ENCODE peak calls at places on chromosomes 4 and X, in eight cellular contexts. One of them, this sample, is unnamed.

GRCh38 chr4:101086801-101087586 is 260.3 kb downstream of the PPP3CA start:
- DNase-seq in PC-3: peak
- DNase-seq in HL-60: no peak
- DNase-seq in psoas muscle: no peak
- DNase-seq in HCT116: no peak
- DNase-seq in IMR-90: no peak
- DNase-seq in K562: no peak
- DNase-seq in CD8-positive, alpha-beta memory T cell: no peak
- DNase-seq in this sample: no peak

GRCh38 chr4:62531250-62531649 is 1331.1 kb downstream of the ADGRL3 start:
- DNase-seq in HL-60: no peak
- DNase-seq in HCT116: no peak
- DNase-seq in IMR-90: no peak
- DNase-seq in K562: no peak
- DNase-seq in PC-3: no peak
- DNase-seq in psoas muscle: no peak
- DNase-seq in CD8-positive, alpha-beta memory T cell: no peak
- DNase-seq in this sample: no peak

GRCh38 chrX:15202458-15203177 is 67.3 kb downstream of the ASB9 start:
- DNase-seq in CD8-positive, alpha-beta memory T cell: no peak
- DNase-seq in HL-60: no peak
- DNase-seq in psoas muscle: no peak
- DNase-seq in HCT116: no peak
- DNase-seq in IMR-90: no peak
- DNase-seq in PC-3: peak
- DNase-seq in K562: no peak
- DNase-seq in this sample: no peak

GRCh38 chr4:145565328-145565727 is 53.9 kb upstream of the MMAA start:
- DNase-seq in HL-60: no peak
- DNase-seq in IMR-90: no peak
- DNase-seq in psoas muscle: no peak
- DNase-seq in K562: no peak
- DNase-seq in HCT116: no peak
- DNase-seq in CD8-positive, alpha-beta memory T cell: no peak
- DNase-seq in PC-3: no peak
- DNase-seq in this sample: no peak

GRCh38 chr4:26346203-26346620 is 25.4 kb downstream of the RBPJ start:
- DNase-seq in PC-3: no peak
- DNase-seq in IMR-90: no peak
- DNase-seq in psoas muscle: no peak
- DNase-seq in CD8-positive, alpha-beta memory T cell: no peak
- DNase-seq in HCT116: no peak
- DNase-seq in K562: peak
- DNase-seq in HL-60: no peak
- DNase-seq in this sample: peak

GRCh38 chrX:78455901-78456300 is 128.5 kb upstream of the CYSLTR1 start:
- DNase-seq in IMR-90: no peak
- DNase-seq in HL-60: no peak
- DNase-seq in HCT116: no peak
- DNase-seq in psoas muscle: no peak
- DNase-seq in PC-3: peak
- DNase-seq in K562: no peak
- DNase-seq in CD8-positive, alpha-beta memory T cell: no peak
- DNase-seq in this sample: no peak

GRCh38 chrX:14712096-14712495 is 160.8 kb downstream of the FANCB start:
- DNase-seq in IMR-90: no peak
- DNase-seq in CD8-positive, alpha-beta memory T cell: no peak
- DNase-seq in psoas muscle: no peak
- DNase-seq in HCT116: no peak
- DNase-seq in HL-60: no peak
- DNase-seq in K562: no peak
- DNase-seq in PC-3: peak
- DNase-seq in this sample: no peak

GRCh38 chr4:156255608-156256007 is 301.9 kb upstream of the CTSO start:
- DNase-seq in K562: no peak
- DNase-seq in psoas muscle: no peak
- DNase-seq in IMR-90: no peak
- DNase-seq in HL-60: no peak
- DNase-seq in HCT116: no peak
- DNase-seq in PC-3: no peak
- DNase-seq in CD8-positive, alpha-beta memory T cell: no peak
- DNase-seq in this sample: no peak

GRCh38 chrX:63959975-63960374 is 175.0 kb upstream of the ARHGEF9 start:
- DNase-seq in CD8-positive, alpha-beta memory T cell: no peak
- DNase-seq in psoas muscle: no peak
- DNase-seq in HL-60: no peak
- DNase-seq in PC-3: no peak
- DNase-seq in K562: no peak
- DNase-seq in IMR-90: no peak
- DNase-seq in HCT116: no peak
- DNase-seq in this sample: no peak

GRCh38 chr4:21948347-21949072 is at the start of gene KCNIP4:
- DNase-seq in psoas muscle: no peak
- DNase-seq in HCT116: no peak
- DNase-seq in HL-60: no peak
- DNase-seq in K562: no peak
- DNase-seq in IMR-90: no peak
- DNase-seq in PC-3: no peak
- DNase-seq in CD8-positive, alpha-beta memory T cell: no peak
- DNase-seq in this sample: no peak

GRCh38 chr4:151991884-151992166 is 231.0 kb upstream of the GATB start:
- DNase-seq in HCT116: no peak
- DNase-seq in K562: no peak
- DNase-seq in CD8-positive, alpha-beta memory T cell: no peak
- DNase-seq in PC-3: no peak
- DNase-seq in psoas muscle: no peak
- DNase-seq in HL-60: no peak
- DNase-seq in IMR-90: no peak
- DNase-seq in this sample: no peak
- H3K27ac ChIP-seq in HCT116: no peak
- H3K27ac ChIP-seq in K562: no peak
- H3K27ac ChIP-seq in CD8-positive, alpha-beta memory T cell: no peak
- H3K27ac ChIP-seq in PC-3: no peak
- H3K27ac ChIP-seq in psoas muscle: no peak
- H3K27ac ChIP-seq in HL-60: no peak
- H3K27ac ChIP-seq in IMR-90: no peak
- H3K27ac ChIP-seq in this sample: no peak

GRCh38 chrX:130343411-130343810 is 3.7 kb downstream of the SLC25A14 start:
- DNase-seq in IMR-90: peak
- DNase-seq in PC-3: no peak
- DNase-seq in K562: no peak
- DNase-seq in HL-60: no peak
- DNase-seq in psoas muscle: no peak
- DNase-seq in HCT116: no peak
- DNase-seq in CD8-positive, alpha-beta memory T cell: no peak
- DNase-seq in this sample: no peak

GRCh38 chrX:130336531-130336930 is 3.2 kb upstream of the SLC25A14 start:
- DNase-seq in IMR-90: no peak
- DNase-seq in K562: no peak
- DNase-seq in HCT116: no peak
- DNase-seq in HL-60: no peak
- DNase-seq in PC-3: no peak
- DNase-seq in CD8-positive, alpha-beta memory T cell: no peak
- DNase-seq in psoas muscle: no peak
- DNase-seq in this sample: no peak

GRCh38 chrX:130340271-130340670 is 552 bp downstream of the SLC25A14 start:
- DNase-seq in HL-60: no peak
- DNase-seq in HCT116: no peak
- DNase-seq in psoas muscle: no peak
- DNase-seq in CD8-positive, alpha-beta memory T cell: no peak
- DNase-seq in K562: no peak
- DNase-seq in PC-3: no peak
- DNase-seq in IMR-90: no peak
- DNase-seq in this sample: peak

DNA sequence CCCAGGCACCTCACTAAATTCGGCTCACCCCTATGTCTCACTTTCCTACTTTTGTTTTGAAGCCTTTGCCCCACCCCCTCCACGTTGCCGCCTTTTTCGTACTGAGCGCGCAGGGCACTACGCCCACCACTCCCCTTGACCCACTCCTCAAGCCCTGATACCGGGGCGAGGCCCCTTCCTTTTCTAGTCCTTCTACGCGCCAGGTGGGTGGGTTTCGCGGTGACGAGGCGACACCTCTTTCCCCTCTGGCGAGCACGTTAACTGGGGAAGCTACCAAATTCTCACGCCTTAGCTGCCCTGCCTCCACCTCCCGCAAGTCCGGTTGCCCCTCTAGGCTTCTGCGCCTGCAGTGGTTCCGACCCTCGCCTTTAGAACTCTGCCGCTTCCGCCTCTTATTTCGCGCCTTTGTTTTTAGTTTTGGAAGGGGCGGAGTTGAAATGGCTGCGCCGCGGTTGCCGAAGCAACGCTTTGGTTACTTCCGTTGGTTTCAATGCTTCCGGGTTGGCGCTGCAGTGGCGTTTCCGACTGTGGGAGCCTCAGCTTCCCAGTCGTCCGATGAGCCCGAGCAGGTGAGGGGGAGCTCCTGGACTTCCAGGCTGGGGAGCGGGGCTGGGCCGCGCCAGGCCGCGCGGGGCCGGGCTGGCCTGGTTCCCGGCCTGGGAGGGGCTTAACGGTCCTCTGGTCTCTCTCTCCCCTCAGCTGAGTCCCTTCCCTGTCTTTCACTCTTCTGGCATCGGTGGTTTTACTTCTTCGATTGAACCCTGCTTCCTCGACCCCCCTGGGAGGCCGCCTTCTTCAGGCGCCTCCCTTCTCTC is at the start of gene SLC25A14:
- DNase-seq in psoas muscle: peak
- DNase-seq in HL-60: peak
- DNase-seq in K562: peak
- DNase-seq in IMR-90: peak
- DNase-seq in HCT116: peak
- DNase-seq in CD8-positive, alpha-beta memory T cell: peak
- DNase-seq in PC-3: peak
- DNase-seq in this sample: peak
- H3K27ac ChIP-seq in psoas muscle: peak
- H3K27ac ChIP-seq in HL-60: peak
- H3K27ac ChIP-seq in K562: peak
- H3K27ac ChIP-seq in IMR-90: peak
- H3K27ac ChIP-seq in HCT116: peak
- H3K27ac ChIP-seq in CD8-positive, alpha-beta memory T cell: peak
- H3K27ac ChIP-seq in PC-3: peak
- H3K27ac ChIP-seq in this sample: peak

GRCh38 chr4:6324461-6324998 is 54.9 kb downstream of the WFS1 start:
- DNase-seq in psoas muscle: no peak
- DNase-seq in K562: no peak
- DNase-seq in PC-3: no peak
- DNase-seq in IMR-90: no peak
- DNase-seq in HL-60: no peak
- DNase-seq in CD8-positive, alpha-beta memory T cell: no peak
- DNase-seq in HCT116: no peak
- DNase-seq in this sample: no peak

GRCh38 chr4:6327220-6327917 is 57.7 kb downstream of the WFS1 start:
- DNase-seq in HCT116: peak
- DNase-seq in CD8-positive, alpha-beta memory T cell: peak
- DNase-seq in HL-60: peak
- DNase-seq in PC-3: peak
- DNase-seq in IMR-90: peak
- DNase-seq in K562: peak
- DNase-seq in psoas muscle: peak
- DNase-seq in this sample: peak

GRCh38 chr4:6325791-6326290 is 56.2 kb downstream of the WFS1 start:
- DNase-seq in HCT116: no peak
- DNase-seq in HL-60: no peak
- DNase-seq in K562: no peak
- DNase-seq in IMR-90: no peak
- DNase-seq in PC-3: no peak
- DNase-seq in psoas muscle: no peak
- DNase-seq in CD8-positive, alpha-beta memory T cell: no peak
- DNase-seq in this sample: no peak

GRCh38 chr4:6324999-6325790 is 55.5 kb downstream of the WFS1 start:
- DNase-seq in K562: no peak
- DNase-seq in psoas muscle: peak
- DNase-seq in PC-3: peak
- DNase-seq in HL-60: no peak
- DNase-seq in HCT116: no peak
- DNase-seq in CD8-positive, alpha-beta memory T cell: no peak
- DNase-seq in IMR-90: no peak
- DNase-seq in this sample: peak

DNA sequence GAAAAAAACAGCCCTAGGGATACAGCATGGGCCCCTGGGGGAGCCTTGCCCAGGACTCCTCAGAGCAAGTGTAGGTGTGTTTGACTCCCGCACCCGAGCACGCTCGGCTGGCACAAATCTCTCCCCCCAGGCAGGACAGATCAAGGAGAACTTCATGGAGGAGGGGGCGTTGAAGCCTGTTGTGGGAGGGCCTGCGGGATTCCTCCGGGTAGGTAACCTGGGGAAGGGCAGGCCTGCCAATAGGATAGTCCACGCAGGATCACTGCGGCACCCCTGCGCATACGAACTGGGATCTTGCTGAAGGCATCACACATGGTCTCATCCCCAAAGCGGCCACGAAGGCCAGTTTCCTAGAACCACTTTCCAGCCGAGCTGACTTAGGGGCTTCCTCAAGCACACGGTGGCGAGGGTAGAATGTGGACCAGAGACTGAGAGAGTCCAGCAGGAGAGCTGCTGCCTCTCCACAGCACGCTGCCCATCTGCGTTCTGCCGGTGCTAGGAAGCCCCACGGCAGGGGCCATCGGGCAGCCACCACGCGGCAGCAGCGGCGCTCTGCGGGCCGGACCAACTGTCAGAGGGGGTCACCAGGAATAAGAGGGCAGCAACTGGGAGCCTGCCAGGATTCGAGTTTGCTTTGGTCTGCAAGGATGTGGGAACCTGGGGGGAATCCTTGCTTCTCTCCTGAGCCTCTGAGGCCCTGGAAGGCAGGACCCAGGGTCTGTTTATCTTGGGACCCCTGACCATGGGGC is 56.8 kb downstream of the WFS1 start:
- DNase-seq in IMR-90: no peak
- DNase-seq in PC-3: no peak
- DNase-seq in HL-60: no peak
- DNase-seq in K562: no peak
- DNase-seq in CD8-positive, alpha-beta memory T cell: no peak
- DNase-seq in HCT116: no peak
- DNase-seq in psoas muscle: no peak
- DNase-seq in this sample: no peak
- H3K27ac ChIP-seq in IMR-90: no peak
- H3K27ac ChIP-seq in PC-3: no peak
- H3K27ac ChIP-seq in HL-60: no peak
- H3K27ac ChIP-seq in K562: no peak
- H3K27ac ChIP-seq in CD8-positive, alpha-beta memory T cell: no peak
- H3K27ac ChIP-seq in HCT116: no peak
- H3K27ac ChIP-seq in psoas muscle: no peak
- H3K27ac ChIP-seq in this sample: no peak

DNA sequence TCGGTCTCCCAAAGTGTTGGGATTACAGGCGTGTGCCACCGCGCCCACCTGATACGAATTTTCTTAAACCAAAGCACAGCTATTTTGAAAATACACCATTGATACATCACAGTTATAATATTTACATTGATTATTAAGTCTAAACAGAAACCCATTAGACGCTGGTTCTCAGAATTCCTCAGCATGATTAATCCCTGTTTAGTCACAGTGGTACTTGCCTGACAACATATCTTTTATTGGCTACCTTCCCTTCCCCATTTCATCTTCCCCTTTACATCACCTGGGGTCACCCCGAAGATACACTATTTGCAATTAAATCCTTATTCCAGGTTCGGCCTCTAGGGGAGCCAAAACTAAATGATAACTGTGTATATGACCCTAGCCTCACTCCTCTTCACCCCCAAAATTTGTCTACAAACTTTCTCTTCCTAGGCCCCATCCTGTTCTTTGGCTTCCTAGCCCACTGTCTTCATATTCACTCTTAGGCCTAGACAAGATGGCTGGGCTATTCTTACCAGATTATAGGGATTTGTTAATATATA is 36.8 kb upstream of the IL1RAPL1 start:
- DNase-seq in K562: no peak
- DNase-seq in PC-3: peak
- DNase-seq in IMR-90: no peak
- DNase-seq in HL-60: no peak
- DNase-seq in HCT116: no peak
- DNase-seq in psoas muscle: no peak
- DNase-seq in CD8-positive, alpha-beta memory T cell: no peak
- DNase-seq in this sample: no peak
- H3K27ac ChIP-seq in K562: no peak
- H3K27ac ChIP-seq in PC-3: peak
- H3K27ac ChIP-seq in IMR-90: no peak
- H3K27ac ChIP-seq in HL-60: no peak
- H3K27ac ChIP-seq in HCT116: no peak
- H3K27ac ChIP-seq in psoas muscle: no peak
- H3K27ac ChIP-seq in CD8-positive, alpha-beta memory T cell: no peak
- H3K27ac ChIP-seq in this sample: no peak